ENCODE peak calls at places on chromosome 11, in seven cellular contexts. G is endodermal cell, P is Peyer's patch, A is suprapubic skin, O is RWPE1, I is fibroblast of mammary gland, F is K562. D is an unnamed sample.
A peak's percentile ranks its signal among the peaks of the same experiment; 100 is the strongest.

GRCh38 chr11:9760180-9760550 is 96.3 kb downstream of the SWAP70 start:
- DNase-seq in P (no peak), O (no peak), G (no peak), F (no peak), A (peak; percentile 95), I (peak; percentile 97), D (no peak)

GRCh38 chr11:1888347-1888753 is 3.3 kb downstream of the PRR33 start:
- DNase-seq in P (no peak), O (no peak), G (no peak), I (no peak), F (no peak), A (peak; percentile 83), D (no peak)

GRCh38 chr11:93498099-93499040 is 44.8 kb downstream of the SMCO4 start:
- DNase-seq in P (no peak), I (peak; percentile 25), A (no peak), F (no peak), G (peak; percentile 78), O (peak; percentile 13), D (no peak)

GRCh38 chr11:117669062-117669461 is 128.0 kb downstream of the DSCAML1 start:
- DNase-seq in P (no peak), A (no peak), F (no peak), G (no peak), O (no peak), I (no peak), D (no peak)

GRCh38 chr11:116499396-116500001 is 273.3 kb downstream of the BUD13 start:
- DNase-seq in A (peak; percentile 82), O (peak; percentile 6), I (peak; percentile 43), G (peak; percentile 98), F (peak; percentile 78), P (no peak), D (peak; percentile 85)

GRCh38 chr11:134032501-134033091 is 36.3 kb upstream of the JAM3 start:
- DNase-seq in F (no peak), G (peak; percentile 63), P (no peak), O (no peak), A (no peak), I (no peak), D (no peak)

GRCh38 chr11:68928481-68928880 is 24.8 kb downstream of the IGHMBP2 start:
- DNase-seq in G (no peak), F (no peak), P (no peak), I (no peak), A (no peak), O (no peak), D (no peak)

GRCh38 chr11:18452927-18453326 is 2.7 kb upstream of the LDHAL6A start:
- DNase-seq in I (peak; percentile 68), F (no peak), O (peak; percentile 10), G (no peak), P (no peak), A (no peak), D (no peak)

GRCh38 chr11:113664981-113665710 is 41.0 kb downstream of the TMPRSS5 start:
- DNase-seq in O (no peak), F (no peak), P (no peak), G (peak; percentile 9), A (no peak), I (no peak), D (no peak)

GRCh38 chr11:6319001-6319878 is 1.1 kb downstream of the CAVIN3 start:
- DNase-seq in A (no peak), I (peak; percentile 32), G (peak; percentile 79), P (no peak), O (no peak), F (no peak), D (no peak)

GRCh38 chr11:36109850-36110606 is 166.2 kb downstream of the LDLRAD3 start:
- DNase-seq in F (no peak), A (no peak), P (no peak), O (no peak), G (peak; percentile 70), I (no peak), D (no peak)

GRCh38 chr11:44376423-44376822 is 66.5 kb upstream of the ALX4 start:
- DNase-seq in P (no peak), F (no peak), A (peak; percentile 32), I (no peak), G (no peak), O (no peak), D (no peak)

GRCh38 chr11:78940500-78941225 is 366.0 kb upstream of the NARS2 start:
- DNase-seq in P (no peak), F (no peak), I (no peak), O (no peak), G (peak; percentile 87), A (no peak), D (no peak)

GRCh38 chr11:2825261-2825885 is 60.2 kb downstream of the CDKN1C start:
- DNase-seq in G (no peak), P (peak; percentile 26), O (peak; percentile 18), I (peak; percentile 70), F (peak; percentile 32), A (peak; percentile 94), D (no peak)

GRCh38 chr11:122207505-122207904 is 91.5 kb upstream of the BLID start:
- DNase-seq in P (no peak), F (no peak), G (no peak), I (peak; percentile 64), O (no peak), A (no peak), D (no peak)

GRCh38 chr11:104339383-104339831 is 175.5 kb upstream of the PDGFD start:
- DNase-seq in I (no peak), P (no peak), F (no peak), A (no peak), O (no peak), G (no peak), D (no peak)

GRCh38 chr11:77723024-77723423 is 85.4 kb upstream of the CLNS1A start:
- DNase-seq in G (no peak), P (no peak), I (no peak), A (no peak), O (no peak), F (no peak), D (no peak)

GRCh38 chr11:122882809-122883681 is 486 bp downstream of the JHY start:
- DNase-seq in P (peak; percentile 59), A (peak; percentile 81), I (peak; percentile 58), G (peak; percentile 90), O (peak; percentile 36), F (peak; percentile 9), D (peak; percentile 79)

GRCh38 chr11:78469905-78470304 is 52.3 kb upstream of the GAB2 start:
- DNase-seq in F (no peak), O (no peak), I (no peak), G (no peak), P (no peak), A (no peak), D (no peak)

GRCh38 chr11:488579-488978 is 18.5 kb downstream of the RNH1 start:
- DNase-seq in O (no peak), F (no peak), A (no peak), G (no peak), P (no peak), I (no peak), D (no peak)

GRCh38 chr11:71079795-71080194 is 172.6 kb downstream of the SHANK2 start:
- DNase-seq in I (no peak), A (no peak), G (no peak), F (no peak), O (no peak), P (no peak), D (no peak)

GRCh38 chr11:126113515-126113957 is 50.9 kb upstream of the CDON start:
- DNase-seq in O (peak; percentile 72), P (peak; percentile 22), G (peak; percentile 73), A (peak; percentile 94), F (no peak), I (peak; percentile 99), D (no peak)

GRCh38 chr11:127452533-127452932 is 452.0 kb upstream of the KIRREL3 start:
- DNase-seq in P (no peak), F (no peak), I (no peak), O (no peak), G (no peak), A (no peak), D (no peak)

GRCh38 chr11:122157540-122158173 is 41.6 kb upstream of the BLID start:
- DNase-seq in G (no peak), P (no peak), F (no peak), O (no peak), A (no peak), I (no peak), D (no peak)

GRCh38 chr11:1565173-1565903 is 6.7 kb downstream of the DUSP8 start:
- DNase-seq in I (no peak), P (no peak), O (no peak), G (no peak), F (no peak), A (no peak), D (peak; percentile 70)

DNA sequence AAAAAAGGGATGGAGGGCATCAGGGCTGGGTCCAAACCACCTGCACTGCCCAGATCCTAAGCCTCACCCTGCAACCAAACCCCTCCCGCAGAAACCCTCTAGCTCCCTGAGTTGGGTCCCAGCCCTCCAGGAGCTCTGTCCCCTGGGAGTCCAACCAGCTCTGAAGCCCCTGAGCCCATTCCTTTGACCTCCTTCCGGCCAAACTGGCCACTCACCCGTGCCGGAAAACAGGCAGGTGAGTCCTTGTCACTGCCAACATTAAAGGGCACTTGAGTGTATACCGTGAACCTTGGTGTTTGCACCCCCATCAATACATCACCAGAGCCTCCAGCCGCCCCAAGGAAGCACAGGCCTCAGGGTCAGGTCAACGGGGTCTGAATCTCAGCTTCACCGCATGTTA is 11.5 kb downstream of the MS4A15 start:
- DNase-seq in G (no peak), P (no peak), A (no peak), F (no peak), O (no peak), I (no peak), D (no peak)
- TF ChIP-seq CTCF in G (no peak), P (no peak), A (no peak), F (no peak), O (no peak), I (no peak), D (no peak)

DNA sequence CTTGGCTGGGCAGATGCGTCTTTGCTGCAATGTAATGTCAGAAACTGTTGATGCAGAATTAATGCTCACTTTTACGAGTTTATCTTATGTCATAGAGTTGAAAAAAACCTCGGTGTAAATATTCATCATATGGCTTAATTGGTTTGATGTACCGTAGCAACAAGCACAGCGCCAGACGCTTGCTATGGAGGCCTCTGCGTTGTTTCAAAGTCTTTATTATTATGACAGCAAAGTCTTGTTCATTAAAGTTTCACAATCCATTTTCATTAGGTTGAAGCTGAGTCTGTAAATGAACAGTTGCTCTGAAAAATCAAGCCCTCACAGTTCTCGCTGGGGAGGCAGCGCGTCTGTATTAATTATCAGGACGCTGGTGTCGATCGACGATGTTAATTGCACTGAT is 185.6 kb downstream of the INSC start:
- DNase-seq in I (no peak), G (no peak), A (no peak), O (no peak), F (no peak), P (no peak), D (no peak)
- TF ChIP-seq CTCF in I (no peak), G (no peak), A (no peak), O (no peak), F (no peak), P (no peak), D (no peak)

GRCh38 chr11:11843233-11843632 is 1.5 kb downstream of the USP47 start:
- DNase-seq in A (no peak), P (no peak), I (peak; percentile 95), F (no peak), G (no peak), O (peak; percentile 57), D (no peak)
- TF ChIP-seq CTCF in A (no peak), P (no peak), I (no peak), F (no peak), G (no peak), O (no peak), D (no peak)

DNA sequence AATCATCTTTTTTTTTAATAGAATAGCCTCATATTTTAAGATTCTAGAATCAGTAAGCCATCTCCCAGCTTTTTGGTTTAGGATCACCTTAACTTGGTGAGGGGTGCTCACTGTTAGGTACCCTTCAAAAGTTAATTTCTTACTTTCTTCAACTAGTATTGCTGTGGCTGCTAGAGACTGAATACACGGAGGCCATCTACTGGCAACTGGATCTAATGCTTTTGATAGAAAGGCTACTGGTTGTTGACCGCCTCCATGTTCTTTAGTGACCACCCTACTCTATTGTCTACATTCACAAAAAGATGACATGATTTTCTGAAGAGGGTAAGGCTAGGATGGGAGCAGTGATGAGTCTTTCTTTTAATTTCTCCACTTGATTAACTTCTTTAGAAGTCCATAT is 16.7 kb upstream of the ALDH3B2 start:
- DNase-seq in A (no peak), I (no peak), P (no peak), G (no peak), O (no peak), F (no peak), D (no peak)
- TF ChIP-seq CTCF in A (no peak), I (peak; percentile 26), P (no peak), G (peak; percentile 52), O (peak; percentile 18), F (peak; percentile 51), D (peak; percentile 26)